ENCODE peak calls at places on chromosomes 7 and 10, in four cellular contexts. U is AG08396, D is endothelial cell, A is neural crest cell. B is an unnamed sample.
A peak's percentile ranks its signal among the peaks of the same experiment; 100 is the strongest.

GRCh38 chr7:81180573-81180972 is 261.7 kb upstream of the SEMA3C start:
- DNase-seq in U (no peak), D (no peak), A (no peak), B (no peak)

GRCh38 chr7:24888653-24889052 is 91.3 kb downstream of the OSBPL3 start:
- DNase-seq in A (no peak), D (no peak), U (no peak), B (peak; percentile 40)

GRCh38 chr10:76456190-76456589 is 1024.8 kb downstream of the LRMDA start:
- DNase-seq in A (no peak), D (no peak), U (no peak), B (no peak)

GRCh38 chr7:137870684-137871083 is 23.9 kb upstream of the DGKI start:
- DNase-seq in A (no peak), U (no peak), D (no peak), B (no peak)

GRCh38 chr10:7789390-7789789 is 1.4 kb downstream of the ATP5F1C start:
- DNase-seq in D (no peak), A (no peak), U (peak; percentile 28), B (no peak)

GRCh38 chr10:8696746-8697145 is 642.3 kb downstream of the GATA3 start:
- DNase-seq in D (no peak), A (no peak), U (no peak), B (no peak)

GRCh38 chr7:99096124-99096887 is 47.6 kb downstream of the SMURF1 start:
- DNase-seq in U (no peak), A (no peak), D (no peak), B (peak; percentile 66)

GRCh38 chr7:154744226-154744860 is 258.6 kb downstream of the PAXIP1 start:
- DNase-seq in A (peak; percentile 70), U (peak; percentile 19), D (peak; percentile 79), B (peak; percentile 28)

GRCh38 chr10:6117711-6118110 is 28.9 kb downstream of the RBM17 start:
- DNase-seq in D (no peak), A (no peak), U (no peak), B (no peak)

GRCh38 chr10:36493511-36493880 is 631.9 kb upstream of the ANKRD30A start:
- DNase-seq in A (no peak), D (no peak), U (peak; percentile 31), B (no peak)

GRCh38 chr10:80268938-80269588 is 20.4 kb downstream of the MAT1A start:
- DNase-seq in U (no peak), A (no peak), D (no peak), B (no peak)

GRCh38 chr10:132803595-132804210 is 17.8 kb upstream of the NKX6-2 start:
- DNase-seq in D (no peak), U (no peak), A (no peak), B (no peak)

GRCh38 chr7:125423444-125424155 is 494.0 kb upstream of the POT1 start:
- DNase-seq in A (no peak), U (no peak), D (no peak), B (peak; percentile 66)

GRCh38 chr10:89332718-89333281 is 5.0 kb downstream of the IFIT3 start:
- DNase-seq in D (no peak), A (no peak), U (no peak), B (peak; percentile 68)

B was measured in MM.1S.